ENCODE peak calls at places on chromosomes 11 and 22, in nine cellular contexts. A is lung, K is BE2C, E is mucosa of descending colon, S is nephron progenitor cell, Q is choroid plexus epithelial cell, I is AG04450, L is stomach, B is IMR-90. U is an unnamed sample.

GRCh38 chr11:12914401-12914912 is 94.7 kb upstream of the RASSF10 start:
- DNase-seq in B (peak; percentile 33), K (peak; percentile 84), L (no peak), Q (peak; percentile 25), I (no peak), E (peak; percentile 37), A (no peak), S (peak; percentile 75), U (peak; percentile 83)

GRCh38 chr11:43585877-43586608 is 94.5 kb upstream of the HSD17B12 start:
- DNase-seq in S (no peak), Q (no peak), B (no peak), L (no peak), A (no peak), I (no peak), E (no peak), K (no peak), U (no peak)

GRCh38 chr11:68002575-68002942 is 1.3 kb downstream of the UNC93B1 start:
- DNase-seq in E (peak; percentile 53), B (no peak), I (no peak), K (no peak), L (no peak), S (no peak), Q (no peak), A (no peak), U (no peak)

GRCh38 chr22:22745225-22746060 is 101.0 kb downstream of the GGTLC2 start:
- DNase-seq in Q (peak; percentile 62), B (peak; percentile 19), I (no peak), S (peak; percentile 52), E (peak; percentile 58), A (no peak), L (peak; percentile 48), K (peak; percentile 57), U (peak; percentile 72)

GRCh38 chr11:3854660-3854976 is 846 bp upstream of the STIM1 start:
- DNase-seq in B (no peak), S (no peak), L (no peak), A (no peak), K (no peak), Q (no peak), E (no peak), I (no peak), U (no peak)

GRCh38 chr11:2464451-2465165 is 19.8 kb downstream of the KCNQ1 start:
- DNase-seq in L (peak; percentile 23), K (no peak), A (no peak), B (no peak), E (no peak), I (no peak), S (no peak), Q (no peak), U (no peak)

GRCh38 chr11:126930100-126930841 is 70.3 kb downstream of the KIRREL3 start:
- DNase-seq in B (no peak), A (no peak), S (no peak), E (no peak), L (no peak), Q (no peak), K (no peak), I (no peak), U (no peak)

GRCh38 chr11:129750343-129751292 is 65.0 kb upstream of the TMEM45B start:
- DNase-seq in L (peak; percentile 84), K (peak; percentile 75), I (peak; percentile 50), S (peak; percentile 89), E (peak; percentile 81), Q (peak; percentile 82), B (peak; percentile 67), A (peak; percentile 69), U (peak; percentile 80)

DNA sequence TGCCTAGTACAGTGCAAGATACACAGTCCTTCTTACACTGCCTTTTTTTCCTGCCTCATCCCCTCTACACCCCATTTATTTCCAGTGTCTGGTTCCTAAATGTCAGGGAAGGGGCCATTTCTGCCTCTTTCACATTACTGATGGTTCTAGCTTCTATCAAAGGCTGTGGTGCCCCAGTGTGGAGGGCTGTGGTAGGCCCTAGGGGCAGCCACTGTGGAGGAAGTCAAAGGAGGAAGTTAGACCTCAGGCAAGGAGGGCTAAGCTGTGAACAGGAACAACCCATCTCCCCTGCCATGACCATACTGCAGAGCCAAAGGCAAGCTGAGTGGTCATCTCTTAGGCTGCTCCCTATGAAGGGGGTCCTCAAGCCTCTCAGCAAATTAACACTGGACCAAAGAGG is 81.9 kb upstream of the CRTAM start:
- DNase-seq in B (no peak), L (peak; percentile 34), E (peak; percentile 42), K (no peak), S (no peak), Q (no peak), A (no peak), I (no peak), U (no peak)
- TF ChIP-seq CTCF in B (no peak), L (no peak), E (no peak), K (no peak), S (no peak), Q (peak; percentile 42), A (peak; percentile 12), I (no peak), U (no peak)

GRCh38 chr11:15190611-15191010 is 75.9 kb downstream of the INSC start:
- DNase-seq in K (no peak), B (no peak), S (no peak), I (no peak), E (no peak), A (no peak), L (no peak), Q (no peak), U (no peak)

GRCh38 chr11:15186146-15186545 is 71.4 kb downstream of the INSC start:
- DNase-seq in A (no peak), S (no peak), E (no peak), B (no peak), Q (no peak), K (no peak), I (no peak), L (no peak), U (no peak)

GRCh38 chr11:15192007-15192556 is 77.4 kb downstream of the INSC start:
- DNase-seq in Q (no peak), K (no peak), B (no peak), L (no peak), A (no peak), S (no peak), E (no peak), I (no peak), U (no peak)

GRCh38 chr11:15189189-15189588 is 74.5 kb downstream of the INSC start:
- DNase-seq in K (no peak), I (no peak), L (no peak), B (no peak), S (no peak), A (no peak), Q (no peak), E (no peak), U (no peak)

DNA sequence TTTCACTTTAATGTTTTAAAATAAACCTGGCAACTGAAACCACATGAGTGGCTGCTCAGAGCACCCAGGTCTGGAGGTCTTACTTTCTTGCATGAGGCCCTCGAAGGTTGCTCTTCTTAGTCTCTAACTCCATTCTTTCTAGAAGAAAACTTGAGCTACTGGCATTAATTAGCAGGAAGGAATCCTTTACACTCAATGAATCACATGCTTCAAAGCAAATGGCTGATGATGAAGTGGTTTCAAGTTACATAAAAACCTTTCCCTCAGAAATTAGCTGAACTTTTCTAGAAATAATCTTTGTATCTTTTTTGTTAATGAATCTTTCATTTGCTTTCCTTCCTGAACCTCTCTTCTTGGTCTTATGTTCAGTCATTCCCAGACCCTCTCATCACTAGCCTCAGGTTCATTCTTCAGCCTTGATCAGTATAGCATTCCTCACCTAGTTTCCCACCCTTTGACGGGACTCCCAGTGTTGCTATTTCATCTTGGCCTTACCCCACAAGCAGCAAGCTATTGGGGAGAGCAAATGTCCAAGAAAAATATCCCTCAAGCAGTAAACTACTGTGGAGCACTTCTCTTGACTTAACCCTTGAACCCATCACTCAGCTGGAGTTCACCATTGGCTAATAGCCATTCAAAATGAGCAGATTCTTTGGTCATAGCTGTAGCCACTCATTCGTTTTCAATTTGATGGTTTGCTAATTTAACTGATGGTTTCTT is 75.1 kb downstream of the INSC start:
- DNase-seq in L (no peak), Q (peak; percentile 62), E (no peak), S (no peak), B (peak; percentile 29), I (no peak), A (no peak), K (no peak), U (no peak)
- TF ChIP-seq CTCF in L (no peak), Q (no peak), E (no peak), S (no peak), B (no peak), I (no peak), A (no peak), K (no peak), U (no peak)

GRCh38 chr22:39215430-39216142 is 29.2 kb downstream of the PDGFB start:
- DNase-seq in K (no peak), B (no peak), A (no peak), I (no peak), L (no peak), Q (no peak), E (no peak), S (no peak), U (no peak)

GRCh38 chr22:39214006-39214382 is 30.8 kb downstream of the PDGFB start:
- DNase-seq in A (no peak), L (no peak), Q (no peak), E (no peak), K (no peak), S (no peak), B (no peak), I (no peak), U (no peak)

GRCh38 chr22:39215070-39215396 is 29.7 kb downstream of the PDGFB start:
- DNase-seq in I (no peak), A (no peak), K (no peak), S (no peak), B (no peak), Q (no peak), E (no peak), L (no peak), U (no peak)

GRCh38 chr22:39214383-39215069 is 30.3 kb downstream of the PDGFB start:
- DNase-seq in I (no peak), K (no peak), Q (peak; percentile 39), B (peak; percentile 36), A (no peak), S (no peak), L (no peak), E (no peak), U (no peak)

GRCh38 chr22:39212721-39213376 is 31.9 kb downstream of the PDGFB start:
- DNase-seq in K (no peak), B (no peak), Q (peak; percentile 82), L (no peak), E (no peak), A (no peak), S (no peak), I (no peak), U (no peak)
- TF ChIP-seq CTCF in K (peak; percentile 28), B (no peak), Q (peak; percentile 29), L (no peak), E (no peak), A (no peak), S (no peak), I (no peak), U (no peak)

DNA sequence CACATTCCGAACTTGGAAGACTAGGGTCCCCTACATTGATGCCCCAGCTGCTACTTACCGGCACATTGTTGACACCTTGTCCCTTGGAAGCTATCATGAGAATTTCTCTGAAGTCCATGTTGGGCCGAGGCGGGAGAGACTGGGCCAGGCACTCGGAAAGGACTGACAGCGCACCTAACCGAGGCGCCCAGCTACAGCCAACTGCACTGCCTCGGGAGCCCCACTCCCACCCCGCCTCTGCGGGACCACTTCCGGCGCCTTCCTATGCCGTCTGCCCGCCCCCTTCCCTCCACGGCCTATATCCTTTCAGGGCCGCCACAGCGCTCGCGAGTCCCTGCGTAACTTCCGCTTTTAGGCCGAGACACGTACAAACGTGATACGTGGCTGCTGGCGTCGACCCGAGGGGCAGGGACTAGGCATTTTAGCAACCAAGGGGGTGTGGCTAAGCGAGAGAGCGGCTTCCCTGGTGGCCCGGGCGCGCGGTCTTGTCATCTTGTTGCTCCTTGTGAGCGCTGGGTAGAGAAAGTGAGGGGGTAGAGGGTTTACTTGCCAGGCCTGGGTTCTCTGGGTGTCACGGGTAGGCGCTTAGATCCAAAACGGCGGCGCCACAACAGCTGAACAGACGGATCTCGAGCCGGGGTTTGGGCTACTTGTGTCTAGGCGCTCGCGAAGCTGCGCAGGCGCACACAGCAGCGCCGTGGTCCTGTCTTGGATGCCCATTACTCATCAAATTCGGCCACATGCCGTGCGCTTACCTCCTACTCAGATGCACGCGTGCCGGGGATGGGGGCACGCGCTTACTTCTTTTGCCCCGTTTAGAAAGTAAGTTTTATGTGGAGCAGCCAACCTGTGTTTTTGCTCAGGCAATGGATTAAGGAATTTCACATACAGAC is at the start of gene SPTY2D1:
- DNase-seq in S (peak; percentile 94), E (peak; percentile 98), A (peak; percentile 99), K (peak; percentile 95), Q (peak; percentile 100), L (peak; percentile 100), I (peak; percentile 98), B (peak; percentile 99), U (peak; percentile 97)
- TF ChIP-seq CTCF in S (no peak), E (no peak), A (no peak), K (no peak), Q (no peak), L (no peak), I (no peak), B (no peak), U (no peak)